ENCODE peak calls at places on chromosomes 5 and 9, in seven cellular contexts. Z is lung, L is tibial artery, T is stomach, Y is IMR-90, R is adipocyte, E is Peyer's patch. V is an unnamed sample.

GRCh38 chr5:89276566-89277305 is 393.8 kb upstream of the MEF2C start:
- DNase-seq in Z (no peak), L (no peak), T (no peak), Y (peak), R (peak), E (no peak), V (no peak)

GRCh38 chr9:81682177-81682576 is 7.2 kb downstream of the TLE1 start:
- DNase-seq in Z (no peak), L (no peak), T (no peak), Y (no peak), R (no peak), E (no peak), V (no peak)

GRCh38 chr5:147661576-147661975 is 121.0 kb downstream of the JAKMIP2 start:
- DNase-seq in Z (no peak), L (no peak), T (no peak), Y (no peak), R (no peak), E (no peak), V (no peak)

GRCh38 chr5:171122372-171122771 is 186.7 kb upstream of the TLX3 start:
- DNase-seq in Z (no peak), L (no peak), T (no peak), Y (no peak), R (no peak), E (no peak), V (no peak)

GRCh38 chr5:160281275-160281674 is 31.1 kb downstream of the CCNJL start:
- DNase-seq in Z (no peak), L (no peak), T (no peak), Y (no peak), R (no peak), E (no peak), V (no peak)

GRCh38 chr5:162996052-162996451 is 441.3 kb upstream of the CCNG1 start:
- DNase-seq in Z (no peak), L (no peak), T (no peak), Y (no peak), R (no peak), E (no peak), V (no peak)

GRCh38 chr5:10513501-10514442 is 50.1 kb upstream of the ANKRD33B start:
- DNase-seq in Z (no peak), L (no peak), T (no peak), Y (peak), R (peak), E (no peak), V (peak)

GRCh38 chr5:9288234-9288633 is 257.6 kb downstream of the SEMA5A start:
- DNase-seq in Z (no peak), L (no peak), T (no peak), Y (no peak), R (no peak), E (no peak), V (peak)

GRCh38 chr5:58450811-58451629 is 8.9 kb downstream of the PLK2 start:
- DNase-seq in Z (no peak), L (no peak), T (no peak), Y (peak), R (no peak), E (no peak), V (no peak)

GRCh38 chr5:173554989-173555705 is 61.3 kb downstream of the BOD1 start:
- DNase-seq in Z (no peak), L (no peak), T (no peak), Y (no peak), R (no peak), E (no peak), V (peak)

GRCh38 chr9:128218518-128219389 is 15.6 kb downstream of the DNM1 start:
- DNase-seq in Z (peak), L (peak), T (peak), Y (peak), R (peak), E (peak), V (peak)

GRCh38 chr5:32540446-32540845 is 44.9 kb upstream of the SUB1 start:
- DNase-seq in Z (no peak), L (no peak), T (no peak), Y (no peak), R (no peak), E (no peak), V (no peak)

GRCh38 chr9:121718063-121718462 is 66.6 kb downstream of the DAB2IP start:
- DNase-seq in Z (no peak), L (no peak), T (no peak), Y (peak), R (no peak), E (no peak), V (peak)
- H3K4me3 ChIP-seq in Z (no peak), L (no peak), T (no peak), Y (no peak), R (no peak), E (no peak), V (no peak)

DNA sequence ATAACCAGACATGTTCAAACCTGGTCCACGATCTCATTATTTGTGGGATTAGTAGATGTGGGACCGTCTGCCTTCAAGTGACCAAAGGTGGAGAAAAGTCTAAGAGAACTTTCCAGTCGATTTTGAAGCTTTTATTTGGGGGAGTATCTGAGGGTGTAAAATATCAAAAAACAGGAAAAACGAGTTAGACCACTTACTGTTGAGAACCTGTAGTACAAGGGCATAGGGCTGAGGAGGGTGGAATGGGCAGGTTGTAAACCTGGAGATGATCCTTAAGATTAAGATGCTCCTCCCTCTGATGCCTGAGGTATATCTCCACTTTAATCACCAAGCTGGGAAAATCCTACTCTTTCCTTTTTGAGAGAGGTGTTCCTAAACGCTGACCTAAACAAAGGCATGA is 32.0 kb upstream of the GTF2H2C start:
- DNase-seq in Z (no peak), L (no peak), T (no peak), Y (no peak), R (no peak), E (no peak), V (peak)
- H3K4me3 ChIP-seq in Z (no peak), L (no peak), T (no peak), Y (no peak), R (no peak), E (no peak), V (no peak)

DNA sequence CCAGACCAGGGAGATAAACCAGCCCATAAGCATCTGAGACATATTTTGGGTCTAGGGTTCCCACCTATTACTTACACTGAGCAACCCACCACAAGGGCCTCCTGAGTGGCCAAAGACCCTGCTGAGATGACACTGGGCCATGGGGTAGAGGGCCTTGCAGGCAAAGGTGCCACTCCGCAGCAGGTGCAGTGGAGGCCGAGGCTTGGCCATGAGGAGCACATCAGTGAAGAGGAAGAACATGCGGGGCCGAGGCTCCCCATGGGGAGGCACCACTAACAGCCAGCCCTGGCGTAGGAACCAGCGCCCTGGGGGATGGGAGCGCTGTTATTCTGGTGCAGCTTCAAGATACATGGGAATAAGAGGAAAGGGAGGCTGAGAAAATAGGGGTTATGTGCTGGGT is 2.6 kb downstream of the ARHGEF39 start:
- DNase-seq in Z (no peak), L (no peak), T (no peak), Y (no peak), R (no peak), E (no peak), V (no peak)
- H3K4me3 ChIP-seq in Z (no peak), L (no peak), T (no peak), Y (no peak), R (no peak), E (no peak), V (no peak)

DNA sequence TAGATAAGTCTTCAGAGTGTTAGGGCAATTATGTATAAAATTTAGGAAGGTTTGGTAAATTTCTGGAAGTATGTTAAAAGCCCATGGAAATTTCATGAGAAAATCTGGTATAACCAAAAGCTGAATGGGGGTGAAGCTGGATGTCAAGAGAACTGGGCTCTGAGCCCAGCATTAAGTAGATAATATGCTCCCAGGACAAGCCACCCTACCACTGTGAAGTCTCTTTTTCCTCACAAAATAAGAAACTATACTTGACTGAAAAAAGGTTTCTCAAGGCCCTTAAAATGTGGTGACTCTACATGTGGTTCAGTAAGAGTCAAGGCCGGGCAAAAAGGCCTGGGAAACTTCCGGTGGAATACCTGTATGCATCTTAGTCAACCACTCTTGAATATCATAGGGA is 310.3 kb downstream of the EBF1 start:
- DNase-seq in Z (no peak), L (no peak), T (no peak), Y (no peak), R (no peak), E (no peak), V (no peak)
- H3K4me3 ChIP-seq in Z (no peak), L (no peak), T (no peak), Y (no peak), R (no peak), E (no peak), V (no peak)

GRCh38 chr9:119284118-119284517 is 85.1 kb downstream of the BRINP1 start:
- DNase-seq in Z (no peak), L (no peak), T (no peak), Y (no peak), R (no peak), E (no peak), V (peak)
- H3K4me3 ChIP-seq in Z (no peak), L (no peak), T (no peak), Y (no peak), R (no peak), E (no peak), V (no peak)